ENCODE peak calls at places on chromosome 15, in six cellular contexts. T is neural progenitor cell, R is mammary epithelial cell, W is GM23338, M is H9, A is DND-41. N is an unnamed sample. For H3K27me3 and H3K4me1, the result is how much of the 10 kb centered on the place peaks cover.

GRCh38 chr15:79863886-79864285 is 32.9 kb downstream of the MTHFS start:
- DNase-seq in T (no peak), R (peak), W (no peak), M (no peak), A (no peak), N (peak)

GRCh38 chr15:68431792-68432401 is at the start of gene ITGA11:
- DNase-seq in T (peak), R (peak), W (peak), M (peak), A (no peak), N (peak)

GRCh38 chr15:89754361-89755154 is 3.5 kb upstream of the MESP1 start:
- DNase-seq in T (no peak), R (no peak), W (no peak), M (no peak), A (no peak), N (peak)

GRCh38 chr15:85706779-85707518 is 87.8 kb downstream of the KLHL25 start:
- DNase-seq in T (no peak), R (no peak), W (no peak), M (no peak), A (peak), N (no peak)

GRCh38 chr15:25859838-25860645 is 3.1 kb downstream of the ATP10A start:
- DNase-seq in T (no peak), R (no peak), W (no peak), M (no peak), A (no peak), N (peak)

GRCh38 chr15:73897441-73898261 is 24.3 kb downstream of the TBC1D21 start:
- DNase-seq in T (peak), R (peak), W (peak), M (peak), A (peak), N (peak)

GRCh38 chr15:48946088-48946839 is 17.5 kb downstream of the SHC4 start:
- DNase-seq in T (no peak), R (peak), W (no peak), M (no peak), A (no peak), N (peak)

GRCh38 chr15:81279621-81280051 is 44.3 kb downstream of the STARD5 start:
- DNase-seq in T (no peak), R (no peak), W (no peak), M (peak), A (no peak), N (peak)

GRCh38 chr15:95701410-95701809 is 629.1 kb upstream of the NR2F2 start:
- DNase-seq in T (no peak), R (no peak), W (no peak), M (no peak), A (no peak), N (no peak)

GRCh38 chr15:40081691-40082194 is 26.9 kb downstream of the BMF start:
- DNase-seq in T (peak), R (peak), W (peak), M (peak), A (peak), N (peak)

GRCh38 chr15:77507911-77508310 is 87.2 kb downstream of the HMG20A start:
- DNase-seq in T (no peak), R (peak), W (no peak), M (no peak), A (no peak), N (peak)

GRCh38 chr15:83845230-83845629 is 191.3 kb downstream of the ADAMTSL3 start:
- DNase-seq in T (no peak), R (peak), W (no peak), M (no peak), A (no peak), N (no peak)

GRCh38 chr15:88630141-88630721 is 8.6 kb upstream of the ISG20 start:
- DNase-seq in T (no peak), R (peak), W (no peak), M (no peak), A (no peak), N (peak)

GRCh38 chr15:90336705-90337141 is 15.4 kb upstream of the ZNF774 start:
- DNase-seq in T (no peak), R (peak), W (no peak), M (no peak), A (peak), N (peak)

GRCh38 chr15:54792526-54792925 is 404.2 kb downstream of the RSL24D1 start:
- DNase-seq in T (no peak), R (no peak), W (no peak), M (no peak), A (no peak), N (no peak)

GRCh38 chr15:64566629-64567427 is 106.5 kb downstream of the ZNF609 start:
- DNase-seq in T (no peak), R (no peak), W (peak), M (no peak), A (no peak), N (no peak)

GRCh38 chr15:39247574-39247973 is 333.3 kb upstream of the THBS1 start:
- DNase-seq in T (no peak), R (no peak), W (no peak), M (no peak), A (no peak), N (peak)

GRCh38 chr15:66145242-66146182 is 108.0 kb downstream of the MEGF11 start:
- DNase-seq in T (no peak), R (no peak), W (no peak), M (no peak), A (no peak), N (no peak)

GRCh38 chr15:41778503-41778902 is 4.2 kb downstream of the MAPKBP1 start:
- DNase-seq in T (no peak), R (no peak), W (no peak), M (no peak), A (no peak), N (no peak)

GRCh38 chr15:25501828-25502446 is 63.1 kb upstream of the UBE3A start:
- DNase-seq in T (peak), R (no peak), W (peak), M (peak), A (peak), N (peak)

GRCh38 chr15:94470492-94470891 is 239.1 kb downstream of the MCTP2 start:
- DNase-seq in T (no peak), R (peak), W (no peak), M (no peak), A (no peak), N (peak)

GRCh38 chr15:57446393-57446792 is 70.1 kb downstream of the CGNL1 start:
- DNase-seq in T (no peak), R (no peak), W (no peak), M (no peak), A (no peak), N (no peak)

GRCh38 chr15:65406402-65407000 is 16.2 kb downstream of the IGDCC4 start:
- DNase-seq in T (no peak), R (no peak), W (no peak), M (no peak), A (no peak), N (no peak)

GRCh38 chr15:73385205-73385604 is 16.4 kb upstream of the HCN4 start:
- DNase-seq in T (no peak), R (no peak), W (no peak), M (no peak), A (no peak), N (no peak)

GRCh38 chr15:98983333-98983732 is 24.3 kb downstream of the PGPEP1L start:
- DNase-seq in T (no peak), R (peak), W (no peak), M (no peak), A (no peak), N (peak)

GRCh38 chr15:91522609-91523332 is 330.7 kb upstream of the SLCO3A1 start:
- DNase-seq in T (peak), R (peak), W (peak), M (no peak), A (peak), N (peak)
- H3K4me2 ChIP-seq in T (no peak), R (no peak), W (no peak), M (no peak), A (no peak), N (peak)

GRCh38 chr15:69748131-69748530 is 295.5 kb downstream of the RPLP1 start:
- DNase-seq in T (no peak), R (no peak), W (no peak), M (no peak), A (no peak), N (no peak)
- H3K27me3 ChIP-seq in T (under half), R (under half), W (under half), M (under half), A (under half), N (under half)

GRCh38 chr15:43408789-43409188 is 37.9 kb downstream of the TUBGCP4 start:
- DNase-seq in T (no peak), R (no peak), W (no peak), M (no peak), A (no peak), N (no peak)
- H3K4me1 ChIP-seq in T (under half), R (under half), W (under half), M (under half), A (under half), N (under half)

GRCh38 chr15:35305906-35306305 is 220.8 kb upstream of the NANOGP8 start:
- DNase-seq in T (no peak), R (peak), W (no peak), M (no peak), A (no peak), N (peak)
- H3K4me2 ChIP-seq in T (no peak), R (no peak), W (no peak), M (no peak), A (no peak), N (peak)

DNA sequence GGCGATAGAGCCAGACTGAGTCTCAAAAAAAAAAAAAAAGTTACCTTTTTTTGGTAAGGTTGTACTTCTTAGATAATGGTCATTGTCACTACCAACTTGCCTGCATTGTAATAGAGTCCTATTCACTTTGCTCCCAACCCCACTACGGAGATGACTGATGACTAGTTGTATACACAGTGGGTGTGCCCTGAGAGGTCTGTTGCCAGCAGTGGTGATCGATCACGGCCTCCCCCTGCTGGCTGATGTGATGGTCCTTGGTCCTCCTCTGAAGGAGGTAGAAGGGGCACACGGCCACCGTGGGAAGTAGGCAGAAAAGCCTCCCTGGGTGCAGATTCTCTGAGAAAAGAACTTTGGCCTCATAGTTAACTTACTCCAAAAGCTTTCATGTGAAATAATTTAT is 10.7 kb downstream of the GCNT3 start:
- DNase-seq in T (peak), R (peak), W (peak), M (peak), A (peak), N (peak)
- H3K27me3 ChIP-seq in T (under half), R (under half), W (under half), M (under half), A (under half), N (under half)

N was measured in PC-3.